ENCODE peak calls at places on chromosomes 6 and 20, in ten cellular contexts. W is fibroblast of lung, A is pancreas, C is AG04450, F is stomach, G is esophagus squamous epithelium, R is lung, X is neural progenitor cell, I is A673, O is heart left ventricle. M is an unnamed sample.

GRCh38 chr6:134503542-134504281 is 185.8 kb upstream of the SGK1 start:
- DNase-seq in W (no peak), A (no peak), C (no peak), F (no peak), G (no peak), R (no peak), X (no peak), I (peak), O (no peak), M (no peak)

GRCh38 chr6:74657033-74657432 is 548.8 kb downstream of the COL12A1 start:
- DNase-seq in W (no peak), A (no peak), C (no peak), F (no peak), G (no peak), R (no peak), X (no peak), I (peak), O (no peak), M (no peak)

GRCh38 chr6:42745083-42745637 is 743 bp downstream of the TBCC start:
- DNase-seq in W (peak), A (peak), C (no peak), F (peak), G (no peak), R (peak), X (peak), I (peak), O (peak), M (no peak)

GRCh38 chr20:63159826-63160640 is 55.9 kb downstream of the YTHDF1 start:
- DNase-seq in W (no peak), A (no peak), C (no peak), F (no peak), G (no peak), R (no peak), X (no peak), I (no peak), O (no peak), M (no peak)

GRCh38 chr6:17098007-17098406 is 3.8 kb upstream of the STMND1 start:
- DNase-seq in W (no peak), A (no peak), C (no peak), F (no peak), G (no peak), R (no peak), X (no peak), I (no peak), O (no peak), M (no peak)

GRCh38 chr20:62736026-62736406 is 27.4 kb downstream of the NTSR1 start:
- DNase-seq in W (no peak), A (peak), C (no peak), F (no peak), G (no peak), R (no peak), X (no peak), I (no peak), O (no peak), M (no peak)

GRCh38 chr6:4577406-4577805 is 198.8 kb upstream of the CDYL start:
- DNase-seq in W (peak), A (no peak), C (peak), F (peak), G (no peak), R (no peak), X (no peak), I (no peak), O (no peak), M (peak)

GRCh38 chr20:34525709-34526416 is 9.6 kb downstream of the DYNLRB1 start:
- DNase-seq in W (peak), A (peak), C (peak), F (peak), G (no peak), R (peak), X (no peak), I (peak), O (peak), M (peak)

GRCh38 chr6:22737331-22737730 is 168.0 kb downstream of the HDGFL1 start:
- DNase-seq in W (peak), A (no peak), C (no peak), F (no peak), G (no peak), R (no peak), X (peak), I (peak), O (peak), M (peak)

GRCh38 chr6:147910254-147910653 is 401.8 kb downstream of the SAMD5 start:
- DNase-seq in W (no peak), A (no peak), C (no peak), F (no peak), G (no peak), R (no peak), X (no peak), I (no peak), O (no peak), M (no peak)

GRCh38 chr6:3455490-3456394 is 1.1 kb downstream of the SLC22A23 start:
- DNase-seq in W (no peak), A (peak), C (no peak), F (peak), G (no peak), R (no peak), X (peak), I (no peak), O (peak), M (no peak)

DNA sequence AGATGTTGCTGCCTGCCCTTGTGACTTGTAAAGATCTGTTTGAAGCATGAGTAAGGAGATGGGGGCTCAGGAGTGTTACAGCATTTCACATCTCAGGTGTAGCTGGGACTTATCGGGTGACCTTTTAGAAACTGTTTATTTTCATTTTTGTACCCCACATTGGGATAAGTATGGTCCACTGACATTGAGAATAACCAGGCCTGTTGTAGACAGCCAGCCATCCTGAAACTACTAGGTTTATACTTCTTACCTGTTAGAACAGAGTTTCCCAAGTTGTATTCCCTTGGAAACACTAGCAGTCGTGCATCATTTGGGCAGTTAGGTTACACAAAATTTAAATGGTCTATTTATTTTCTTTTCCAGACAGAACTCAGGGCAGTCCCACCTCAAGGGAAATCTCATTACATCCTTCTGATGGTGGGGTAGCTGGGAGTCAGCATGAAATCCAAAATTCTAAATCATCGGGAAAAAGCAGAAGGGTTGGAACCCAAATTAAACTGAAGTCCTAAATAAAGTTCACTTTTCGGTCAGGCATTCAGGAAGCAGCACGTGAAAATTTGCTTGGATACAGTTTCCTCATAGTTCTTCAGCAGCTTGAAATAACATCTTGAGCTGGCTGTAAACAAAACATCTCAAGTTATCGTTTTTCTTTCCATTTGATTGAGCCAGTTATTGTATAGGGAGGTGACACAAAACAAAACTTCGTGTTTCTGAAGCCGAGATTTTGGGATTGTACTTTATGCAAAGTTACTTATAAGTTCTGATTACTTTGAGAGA is 30.5 kb downstream of the FOXO3 start:
- DNase-seq in W (peak), A (no peak), C (no peak), F (no peak), G (no peak), R (no peak), X (no peak), I (no peak), O (no peak), M (no peak)
- H3K27ac ChIP-seq in W (peak), A (peak), C (no peak), F (peak), G (peak), R (peak), X (no peak), I (no peak), O (peak), M (peak)

GRCh38 chr20:51412333-51412761 is 130.2 kb downstream of the NFATC2 start:
- DNase-seq in W (peak), A (no peak), C (no peak), F (no peak), G (no peak), R (no peak), X (no peak), I (peak), O (peak), M (peak)

GRCh38 chr20:51412991-51413471 is 129.5 kb downstream of the NFATC2 start:
- DNase-seq in W (peak), A (no peak), C (no peak), F (no peak), G (no peak), R (no peak), X (no peak), I (peak), O (peak), M (peak)

GRCh38 chr20:51410586-51411325 is 131.8 kb downstream of the NFATC2 start:
- DNase-seq in W (no peak), A (no peak), C (no peak), F (no peak), G (no peak), R (no peak), X (no peak), I (no peak), O (no peak), M (no peak)

GRCh38 chr20:51413753-51414323 is 128.7 kb downstream of the NFATC2 start:
- DNase-seq in W (no peak), A (no peak), C (no peak), F (no peak), G (no peak), R (no peak), X (no peak), I (no peak), O (no peak), M (no peak)

GRCh38 chr20:51411867-51412266 is 130.7 kb downstream of the NFATC2 start:
- DNase-seq in W (peak), A (no peak), C (no peak), F (no peak), G (no peak), R (no peak), X (peak), I (peak), O (no peak), M (no peak)
- TF ChIP-seq CTCF in W (peak), A (no peak), C (no peak), F (no peak), G (no peak), R (no peak), X (no peak), I (peak), O (no peak), M (no peak)

DNA sequence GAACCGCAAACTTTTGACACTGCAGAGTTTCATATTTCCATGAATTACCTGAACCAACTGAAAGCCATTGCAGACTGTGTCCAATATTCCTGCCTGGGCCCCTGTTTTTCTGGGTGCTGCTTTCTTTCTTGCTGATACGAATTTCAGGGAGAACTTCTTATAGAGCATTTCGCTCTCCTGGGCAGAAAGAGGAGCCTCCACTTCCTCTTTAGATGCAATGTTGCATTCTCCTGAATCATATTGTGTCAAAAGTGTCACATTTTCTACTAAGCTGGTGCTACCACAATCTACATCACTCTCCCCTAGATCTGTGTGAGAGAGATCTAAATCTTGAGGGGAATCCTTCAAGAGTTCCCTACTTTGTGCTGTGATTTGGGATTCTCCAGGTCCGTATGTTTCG is 102.5 kb downstream of the DST start:
- DNase-seq in W (no peak), A (no peak), C (no peak), F (no peak), G (no peak), R (no peak), X (no peak), I (no peak), O (no peak), M (no peak)
- H3K27ac ChIP-seq in W (peak), A (peak), C (no peak), F (no peak), G (peak), R (peak), X (no peak), I (peak), O (peak), M (peak)

DNA sequence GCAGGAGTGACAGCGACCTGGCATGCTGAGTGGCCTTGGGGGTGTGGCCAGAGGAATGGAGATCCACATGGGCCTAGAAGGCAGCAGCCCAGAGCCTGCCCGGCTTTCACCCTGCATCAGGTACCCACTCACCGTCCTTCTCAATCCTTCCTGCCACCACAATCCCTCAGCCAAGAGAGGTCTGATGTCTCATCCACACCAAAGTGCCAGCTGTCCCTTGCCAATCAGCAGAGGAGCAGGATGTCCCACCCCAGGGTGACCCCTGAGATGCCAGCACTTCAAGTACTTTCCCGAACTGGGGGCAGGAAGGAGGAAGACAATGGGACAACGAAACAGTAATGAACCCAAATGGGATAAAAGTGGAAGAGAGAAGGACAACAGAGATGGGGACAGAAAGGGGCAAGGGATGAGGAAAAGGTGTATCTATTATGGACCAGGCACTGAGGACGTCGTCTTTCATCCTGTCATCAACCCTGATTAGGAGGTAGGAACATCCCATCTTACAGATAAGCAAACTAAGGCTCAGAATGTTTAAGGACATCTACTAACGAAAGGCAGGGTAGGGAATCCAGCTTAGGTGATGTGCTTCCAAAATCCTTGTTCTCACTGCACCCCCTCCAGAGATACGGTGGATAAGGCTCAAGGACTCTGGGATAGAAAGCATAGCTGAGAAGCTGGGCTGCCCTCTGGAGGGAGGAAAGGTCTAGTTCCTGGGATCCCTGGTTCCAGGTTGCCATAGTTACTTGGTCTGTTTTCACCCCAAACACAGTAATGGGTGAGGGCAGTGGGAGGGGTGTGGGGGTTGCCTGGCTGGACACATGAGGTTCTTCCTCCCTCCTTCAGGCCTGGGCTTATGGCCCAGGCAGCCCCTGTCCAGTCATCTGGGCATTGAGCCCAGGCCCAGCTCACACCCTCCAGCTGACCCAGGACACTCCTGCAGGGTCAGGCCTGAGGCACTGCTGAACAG is 4.5 kb upstream of the TNXB start:
- DNase-seq in W (peak), A (peak), C (peak), F (peak), G (no peak), R (peak), X (peak), I (no peak), O (peak), M (peak)
- TF ChIP-seq CTCF in W (peak), A (no peak), C (peak), F (no peak), G (peak), R (no peak), X (peak), I (no peak), O (peak), M (no peak)

DNA sequence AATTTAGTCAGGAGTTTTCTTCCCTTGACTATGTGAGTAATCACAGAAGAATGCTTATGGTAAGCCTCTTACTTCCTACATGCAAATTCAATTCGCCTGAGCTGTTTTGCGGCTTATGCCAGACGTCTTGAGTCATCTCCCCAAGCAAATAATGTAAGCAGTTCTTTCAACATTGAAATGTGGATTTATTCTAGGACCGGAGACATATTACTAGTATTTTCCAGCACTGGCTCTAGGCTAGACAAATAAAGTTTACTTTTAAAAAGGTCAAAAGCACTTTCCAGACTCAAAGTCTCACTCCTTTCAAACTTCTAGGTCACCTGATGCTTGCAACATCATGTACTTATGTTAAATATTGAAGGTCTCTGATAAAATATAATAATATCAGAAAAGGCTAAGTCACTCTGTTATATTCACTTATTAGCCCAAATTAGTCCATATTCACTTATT is 38.1 kb upstream of the NOX3 start:
- DNase-seq in W (peak), A (no peak), C (peak), F (peak), G (no peak), R (peak), X (no peak), I (peak), O (no peak), M (peak)
- H3K27ac ChIP-seq in W (peak), A (peak), C (peak), F (no peak), G (no peak), R (no peak), X (no peak), I (peak), O (peak), M (peak)

DNA sequence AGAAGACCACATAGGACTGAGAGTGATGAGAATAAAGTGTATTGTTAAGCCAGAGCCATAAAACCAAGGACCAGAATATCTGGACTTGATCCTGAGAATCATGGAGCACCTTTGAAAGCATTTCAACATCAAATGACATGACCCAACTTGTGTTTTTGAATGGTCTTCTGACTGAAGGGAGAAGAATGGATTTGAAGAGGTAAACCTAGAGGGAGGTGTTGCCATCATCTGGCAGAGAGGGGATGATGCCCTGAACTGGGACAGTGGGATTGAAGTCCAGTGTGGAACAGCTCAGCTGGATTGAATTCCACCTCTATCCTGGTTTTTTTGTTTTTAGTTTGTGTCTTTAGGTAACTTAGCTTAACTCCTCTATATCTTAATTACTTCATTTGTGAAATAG is 570.0 kb downstream of the TBC1D32 start:
- DNase-seq in W (no peak), A (no peak), C (no peak), F (no peak), G (no peak), R (no peak), X (peak), I (no peak), O (no peak), M (no peak)
- TF ChIP-seq CTCF in W (no peak), A (no peak), C (no peak), F (no peak), G (no peak), R (no peak), X (peak), I (no peak), O (no peak), M (no peak)

DNA sequence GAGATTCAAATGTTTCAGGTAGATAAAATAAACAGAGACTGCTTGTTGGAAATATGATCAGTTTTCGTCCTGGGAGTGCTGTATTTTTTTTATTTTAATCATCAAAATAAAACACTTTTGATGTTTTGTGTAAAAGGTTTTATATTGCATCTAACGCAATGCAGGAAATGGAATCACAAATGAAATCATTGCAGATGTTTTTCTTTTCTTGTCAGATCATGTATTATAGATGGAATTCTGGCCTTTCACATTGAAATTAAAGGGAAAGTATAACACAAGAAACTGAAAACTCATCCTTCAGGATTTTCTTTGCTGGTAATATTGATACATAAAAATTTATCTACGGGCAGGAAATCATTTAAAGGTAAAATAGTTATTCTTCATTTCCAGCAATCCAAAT is 482.1 kb upstream of the MANEA start:
- DNase-seq in W (peak), A (no peak), C (no peak), F (no peak), G (no peak), R (no peak), X (no peak), I (no peak), O (no peak), M (no peak)
- H3K27ac ChIP-seq in W (no peak), A (no peak), C (no peak), F (no peak), G (no peak), R (no peak), X (no peak), I (no peak), O (no peak), M (no peak)

GRCh38 chr6:27248783-27249182 is 1.3 kb downstream of the PRSS16 start:
- DNase-seq in W (no peak), A (no peak), C (no peak), F (no peak), G (no peak), R (no peak), X (no peak), I (no peak), O (no peak), M (no peak)

GRCh38 chr6:27254566-27254965 is 7.1 kb downstream of the PRSS16 start:
- DNase-seq in W (no peak), A (no peak), C (no peak), F (no peak), G (no peak), R (no peak), X (no peak), I (no peak), O (no peak), M (no peak)

GRCh38 chr6:27250955-27251671 is 3.6 kb downstream of the PRSS16 start:
- DNase-seq in W (no peak), A (peak), C (no peak), F (peak), G (peak), R (peak), X (peak), I (peak), O (peak), M (no peak)

GRCh38 chr6:27250277-27250954 is 2.9 kb downstream of the PRSS16 start:
- DNase-seq in W (no peak), A (no peak), C (no peak), F (no peak), G (no peak), R (peak), X (no peak), I (no peak), O (no peak), M (no peak)

DNA sequence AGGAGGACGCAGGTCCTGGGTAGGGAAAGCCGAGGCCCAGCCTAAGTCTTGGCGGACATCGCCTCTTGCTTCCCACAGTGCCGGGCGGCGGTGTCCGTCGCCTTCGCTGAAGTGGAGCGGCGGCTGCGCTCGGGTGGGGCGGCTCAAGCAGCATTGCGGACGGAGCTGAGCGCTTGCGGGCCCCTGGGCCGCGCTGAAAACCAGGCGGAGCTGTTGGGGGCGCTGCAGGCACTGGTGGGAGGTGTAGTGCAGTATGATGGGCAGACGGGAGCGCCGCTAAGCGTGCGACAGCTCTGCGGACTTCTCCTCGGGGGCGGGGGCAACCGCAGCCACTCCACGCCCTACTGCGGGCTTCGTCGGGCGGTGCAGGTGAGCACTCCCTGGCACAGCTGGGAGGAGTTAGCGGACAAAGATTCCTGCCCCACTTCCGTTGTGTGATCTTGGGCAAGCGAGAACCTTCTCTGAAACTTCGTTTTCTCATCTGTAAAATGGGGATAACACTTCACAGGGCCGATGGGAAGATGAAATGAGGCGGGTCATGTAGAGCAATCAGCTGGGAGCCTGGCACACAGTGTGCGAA is 4.3 kb downstream of the PRSS16 start:
- DNase-seq in W (no peak), A (peak), C (no peak), F (peak), G (peak), R (peak), X (peak), I (peak), O (peak), M (no peak)
- TF ChIP-seq CTCF in W (peak), A (no peak), C (peak), F (no peak), G (peak), R (peak), X (peak), I (peak), O (no peak), M (peak)

M was measured in right atrium auricular region.